ENCODE peak calls at places on chromosomes 1 and 21, in seven cellular contexts. O, X, I, S, C, U and F are unnamed samples.
A peak's percentile ranks its signal among the peaks of the same experiment; 100 is the strongest.

GRCh38 chr1:245538671-245539070 is 383.9 kb downstream of the KIF26B start:
- DNase-seq in S (no peak), O (no peak), C (no peak), U (peak; percentile 42), X (no peak), I (no peak), F (no peak)

GRCh38 chr1:20233866-20234265 is 47.5 kb upstream of the PLA2G2C start:
- DNase-seq in S (no peak), O (no peak), I (no peak), U (peak; percentile 12), X (no peak), C (no peak), F (no peak)

GRCh38 chr1:109383850-109384249 is 13.9 kb downstream of the SORT1 start:
- DNase-seq in U (peak; percentile 61), S (no peak), X (no peak), C (no peak), I (no peak), O (no peak), F (no peak)

GRCh38 chr1:11184973-11185372 is 4.2 kb upstream of the ANGPTL7 start:
- DNase-seq in O (no peak), X (no peak), S (no peak), U (no peak), C (no peak), I (no peak), F (no peak)

GRCh38 chr1:3548156-3548893 is 63.0 kb downstream of the MEGF6 start:
- DNase-seq in X (no peak), O (no peak), U (peak; percentile 76), I (no peak), C (no peak), S (no peak), F (no peak)

GRCh38 chr1:2198571-2198970 is 4.0 kb upstream of the FAAP20 start:
- DNase-seq in I (no peak), X (no peak), C (no peak), O (no peak), U (no peak), S (no peak), F (no peak)

GRCh38 chr1:6162773-6163172 is 17.3 kb downstream of the CHD5 start:
- DNase-seq in C (no peak), U (no peak), I (no peak), X (no peak), S (no peak), O (no peak), F (no peak)

GRCh38 chr1:6099297-6099696 is 53.6 kb downstream of the KCNAB2 start:
- DNase-seq in U (no peak), C (no peak), S (no peak), O (no peak), X (peak; percentile 3), I (no peak), F (no peak)

GRCh38 chr1:112325504-112325903 is 70.5 kb upstream of the CTTNBP2NL start:
- DNase-seq in S (no peak), O (no peak), I (no peak), X (no peak), C (no peak), U (no peak), F (no peak)

GRCh38 chr21:26449161-26449560 is 123.9 kb downstream of the CYYR1 start:
- DNase-seq in O (no peak), C (no peak), U (peak; percentile 69), S (no peak), X (no peak), I (no peak), F (no peak)

GRCh38 chr1:156898151-156898550 is 4.6 kb downstream of the PEAR1 start:
- DNase-seq in U (peak; percentile 79), O (no peak), I (no peak), S (no peak), C (no peak), X (no peak), F (no peak)

GRCh38 chr1:115262886-115263285 is 75.2 kb downstream of the NGF start:
- DNase-seq in U (peak; percentile 49), I (no peak), O (no peak), S (no peak), C (no peak), X (no peak), F (no peak)

GRCh38 chr1:236623371-236624166 is 19.3 kb upstream of the HEATR1 start:
- DNase-seq in O (no peak), C (no peak), X (no peak), I (no peak), U (no peak), S (no peak), F (no peak)

GRCh38 chr1:204268101-204268500 is 54.3 kb upstream of the GOLT1A start:
- DNase-seq in X (no peak), I (no peak), S (no peak), U (no peak), O (no peak), C (no peak), F (no peak)

GRCh38 chr1:232377494-232377770 is 252.5 kb downstream of the SIPA1L2 start:
- DNase-seq in X (peak; percentile 40), S (no peak), I (no peak), O (no peak), U (peak; percentile 75), C (no peak), F (peak; percentile 3)

GRCh38 chr1:238950786-238951185 is 435.6 kb upstream of the CHRM3 start:
- DNase-seq in X (no peak), S (no peak), C (no peak), O (no peak), U (no peak), I (no peak), F (no peak)

GRCh38 chr1:101474039-101474665 is 237.3 kb downstream of the S1PR1 start:
- DNase-seq in O (no peak), I (no peak), S (no peak), X (no peak), U (no peak), C (no peak), F (peak; percentile 3)

GRCh38 chr1:248065604-248066003 is 19.0 kb downstream of the OR2L3 start:
- DNase-seq in S (no peak), U (no peak), I (no peak), O (no peak), X (no peak), C (no peak), F (no peak)

GRCh38 chr1:48777219-48777895 is 666 bp upstream of the BEND5 start:
- DNase-seq in O (no peak), U (no peak), C (no peak), X (peak; percentile 12), I (no peak), S (no peak), F (no peak)

GRCh38 chr21:9774347-9774746 is 747.0 kb upstream of the TPTE start:
- DNase-seq in S (no peak), O (no peak), C (no peak), X (no peak), U (no peak), I (no peak), F (no peak)

GRCh38 chr21:33543505-33544129 is 779 bp downstream of the SON start:
- DNase-seq in I (no peak), S (peak; percentile 71), O (no peak), X (peak; percentile 83), C (peak; percentile 56), U (no peak), F (peak; percentile 16)

GRCh38 chr1:50419192-50419906 is 3.9 kb downstream of the DMRTA2 start:
- DNase-seq in O (no peak), U (no peak), C (peak; percentile 42), S (no peak), I (no peak), X (no peak), F (no peak)

GRCh38 chr21:35259452-35259851 is 210.3 kb upstream of the RUNX1 start:
- DNase-seq in I (no peak), O (no peak), C (no peak), X (no peak), S (no peak), U (no peak), F (no peak)

GRCh38 chr1:83075107-83075506 is 923.8 kb downstream of the TTLL7 start:
- DNase-seq in C (no peak), X (no peak), S (no peak), U (no peak), I (no peak), O (no peak), F (no peak)

GRCh38 chr1:32733573-32734321 is 31.2 kb upstream of the SYNC start:
- DNase-seq in S (no peak), C (no peak), X (peak; percentile 23), I (no peak), O (no peak), U (peak; percentile 49), F (no peak)

GRCh38 chr1:221271696-221272095 is 392.5 kb downstream of the HLX start:
- DNase-seq in S (no peak), X (no peak), U (no peak), O (no peak), C (no peak), I (no peak), F (no peak)

GRCh38 chr1:223153177-223154119 is 10.4 kb upstream of the TLR5 start:
- DNase-seq in S (no peak), U (peak; percentile 67), I (no peak), C (no peak), O (no peak), X (peak; percentile 54), F (no peak)

GRCh38 chr1:153957744-153958110 is 685 bp downstream of the CRTC2 start:
- DNase-seq in S (no peak), O (no peak), U (peak; percentile 36), X (peak; percentile 73), C (no peak), I (no peak), F (no peak)